ENCODE peak calls at places on chromosomes 7 and 10, in five cellular contexts. One of them, this sample, is unnamed. For H3K9me3 and H3K27me3, the result is how much of the 10 kb centered on the place peaks cover.

GRCh38 chr7:37796134-37796775 is 52.1 kb upstream of the NME8 start:
- DNase-seq in testis: no peak
- DNase-seq in upper lobe of right lung: no peak
- DNase-seq in prostate gland: no peak
- DNase-seq in osteoblast: no peak
- DNase-seq in this sample: no peak

GRCh38 chr7:130904031-130904757 is 170.2 kb upstream of the KLF14 start:
- DNase-seq in testis: no peak
- DNase-seq in upper lobe of right lung: no peak
- DNase-seq in prostate gland: no peak
- DNase-seq in osteoblast: no peak
- DNase-seq in this sample: peak

GRCh38 chr10:90742189-90742588 is 115.7 kb downstream of the HTR7 start:
- DNase-seq in testis: no peak
- DNase-seq in upper lobe of right lung: no peak
- DNase-seq in prostate gland: no peak
- DNase-seq in osteoblast: no peak
- DNase-seq in this sample: no peak

GRCh38 chr10:71840936-71841335 is 10.1 kb downstream of the PSAP start:
- DNase-seq in testis: no peak
- DNase-seq in upper lobe of right lung: no peak
- DNase-seq in prostate gland: no peak
- DNase-seq in osteoblast: peak
- DNase-seq in this sample: no peak

GRCh38 chr10:35386594-35387174 is 50.4 kb downstream of the CCNY start:
- DNase-seq in testis: no peak
- DNase-seq in upper lobe of right lung: no peak
- DNase-seq in prostate gland: no peak
- DNase-seq in osteoblast: no peak
- DNase-seq in this sample: peak

GRCh38 chr10:44569193-44570091 is 184.5 kb upstream of the CXCL12 start:
- DNase-seq in testis: peak
- DNase-seq in upper lobe of right lung: no peak
- DNase-seq in prostate gland: no peak
- DNase-seq in osteoblast: peak
- DNase-seq in this sample: peak

GRCh38 chr7:117872565-117873055 is 631 bp downstream of the CTTNBP2 start:
- DNase-seq in testis: peak
- DNase-seq in upper lobe of right lung: no peak
- DNase-seq in prostate gland: peak
- DNase-seq in osteoblast: peak
- DNase-seq in this sample: peak

GRCh38 chr10:5622186-5622585 is 44.2 kb downstream of the ASB13 start:
- DNase-seq in testis: no peak
- DNase-seq in upper lobe of right lung: no peak
- DNase-seq in prostate gland: no peak
- DNase-seq in osteoblast: no peak
- DNase-seq in this sample: peak

GRCh38 chr10:80468002-80468401 is 13.9 kb downstream of the TSPAN14 start:
- DNase-seq in testis: peak
- DNase-seq in upper lobe of right lung: peak
- DNase-seq in prostate gland: peak
- DNase-seq in osteoblast: peak
- DNase-seq in this sample: peak

GRCh38 chr10:74599676-74600075 is 226.7 kb upstream of the KAT6B start:
- DNase-seq in testis: no peak
- DNase-seq in upper lobe of right lung: no peak
- DNase-seq in prostate gland: no peak
- DNase-seq in osteoblast: no peak
- DNase-seq in this sample: no peak

GRCh38 chr7:83326223-83326622 is 163.5 kb upstream of the PCLO start:
- DNase-seq in testis: no peak
- DNase-seq in upper lobe of right lung: no peak
- DNase-seq in prostate gland: no peak
- DNase-seq in osteoblast: no peak
- DNase-seq in this sample: no peak

GRCh38 chr7:83325083-83325482 is 162.4 kb upstream of the PCLO start:
- DNase-seq in testis: no peak
- DNase-seq in upper lobe of right lung: no peak
- DNase-seq in prostate gland: no peak
- DNase-seq in osteoblast: no peak
- DNase-seq in this sample: no peak

GRCh38 chr7:83324596-83324995 is 161.9 kb upstream of the PCLO start:
- DNase-seq in testis: no peak
- DNase-seq in upper lobe of right lung: no peak
- DNase-seq in prostate gland: no peak
- DNase-seq in osteoblast: no peak
- DNase-seq in this sample: no peak

DNA sequence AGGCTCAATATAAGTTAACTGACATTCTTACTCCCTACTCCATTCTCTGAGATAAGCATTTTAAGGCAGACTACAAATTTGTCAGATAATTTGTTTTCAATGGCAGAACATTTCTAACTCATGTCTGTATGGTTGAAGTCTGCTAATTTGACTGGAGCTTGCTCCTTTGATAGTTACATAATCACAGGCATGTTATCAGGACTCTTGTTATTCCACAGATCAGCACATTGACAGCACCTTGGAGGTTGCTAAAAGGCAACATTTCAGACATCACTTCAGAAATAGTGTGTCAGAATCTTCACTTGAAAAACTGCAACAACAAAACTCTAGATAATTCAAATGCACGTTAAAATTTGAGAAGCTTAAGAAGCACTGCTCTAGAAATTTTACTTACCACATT is 158.3 kb upstream of the PCLO start:
- DNase-seq in testis: no peak
- DNase-seq in upper lobe of right lung: no peak
- DNase-seq in prostate gland: no peak
- DNase-seq in osteoblast: no peak
- DNase-seq in this sample: no peak
- H3K4me3 ChIP-seq in testis: no peak
- H3K4me3 ChIP-seq in upper lobe of right lung: no peak
- H3K4me3 ChIP-seq in prostate gland: no peak
- H3K4me3 ChIP-seq in osteoblast: no peak
- H3K4me3 ChIP-seq in this sample: no peak

DNA sequence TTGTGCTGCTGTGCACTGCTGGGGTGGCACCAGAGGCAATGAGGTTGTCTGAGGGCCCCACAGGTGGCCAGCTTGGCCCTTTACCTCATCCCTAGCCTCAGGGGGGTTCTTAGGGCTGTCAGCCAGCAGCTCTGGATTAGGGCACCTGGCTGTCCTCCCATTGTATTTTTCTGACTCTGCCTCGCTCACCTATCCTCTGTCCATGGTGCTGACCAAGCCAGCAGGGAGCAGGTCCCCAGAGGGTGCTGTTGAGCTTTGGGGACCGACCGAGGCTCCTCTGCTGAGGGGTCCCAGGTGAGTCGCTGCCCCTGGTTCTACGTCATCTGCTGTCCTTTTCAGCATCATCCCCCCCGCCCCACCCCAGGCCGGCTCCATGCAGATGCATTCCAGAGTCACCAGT is 32.1 kb upstream of the ZNF735 start:
- DNase-seq in testis: no peak
- DNase-seq in upper lobe of right lung: no peak
- DNase-seq in prostate gland: no peak
- DNase-seq in osteoblast: no peak
- DNase-seq in this sample: no peak
- H3K9me3 ChIP-seq in testis: under half
- H3K9me3 ChIP-seq in upper lobe of right lung: under half
- H3K9me3 ChIP-seq in prostate gland: under half
- H3K9me3 ChIP-seq in osteoblast: under half
- H3K9me3 ChIP-seq in this sample: under half

GRCh38 chr7:135728136-135728669 is at the start of gene SLC13A4:
- DNase-seq in testis: peak
- DNase-seq in upper lobe of right lung: no peak
- DNase-seq in prostate gland: no peak
- DNase-seq in osteoblast: no peak
- DNase-seq in this sample: no peak
- H3K27me3 ChIP-seq in testis: under half
- H3K27me3 ChIP-seq in upper lobe of right lung: under half
- H3K27me3 ChIP-seq in prostate gland: under half
- H3K27me3 ChIP-seq in osteoblast: under half
- H3K27me3 ChIP-seq in this sample: under half

DNA sequence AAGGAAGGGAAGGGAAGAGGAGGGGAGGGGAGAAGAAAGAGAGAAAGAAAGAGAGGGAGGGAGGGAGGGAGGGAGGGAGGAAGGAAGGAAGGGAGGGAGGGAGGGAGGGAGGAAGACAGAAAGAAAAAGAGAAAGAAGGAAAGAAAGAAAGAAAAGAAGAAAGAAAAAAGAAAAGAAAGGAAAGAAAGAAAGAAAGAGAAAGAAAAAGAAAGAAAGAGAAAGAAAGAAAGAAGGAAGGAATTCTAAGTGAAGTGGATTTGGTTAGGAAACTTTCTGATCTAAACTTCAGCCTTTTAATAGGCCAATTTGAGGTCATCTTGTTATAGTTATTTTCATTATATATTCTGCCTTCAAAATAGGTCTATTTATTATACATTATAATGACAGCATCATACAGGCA is 4.3 kb downstream of the CAV2 start:
- DNase-seq in testis: no peak
- DNase-seq in upper lobe of right lung: no peak
- DNase-seq in prostate gland: no peak
- DNase-seq in osteoblast: no peak
- DNase-seq in this sample: no peak
- H3K4me3 ChIP-seq in testis: no peak
- H3K4me3 ChIP-seq in upper lobe of right lung: no peak
- H3K4me3 ChIP-seq in prostate gland: no peak
- H3K4me3 ChIP-seq in osteoblast: no peak
- H3K4me3 ChIP-seq in this sample: no peak

GRCh38 chr7:31466036-31466435 is 47.9 kb upstream of the ITPRID1 start:
- DNase-seq in testis: no peak
- DNase-seq in upper lobe of right lung: no peak
- DNase-seq in prostate gland: no peak
- DNase-seq in osteoblast: no peak
- DNase-seq in this sample: no peak
- H3K9me3 ChIP-seq in testis: under half
- H3K9me3 ChIP-seq in upper lobe of right lung: under half
- H3K9me3 ChIP-seq in prostate gland: under half
- H3K9me3 ChIP-seq in osteoblast: under half
- H3K9me3 ChIP-seq in this sample: under half

DNA sequence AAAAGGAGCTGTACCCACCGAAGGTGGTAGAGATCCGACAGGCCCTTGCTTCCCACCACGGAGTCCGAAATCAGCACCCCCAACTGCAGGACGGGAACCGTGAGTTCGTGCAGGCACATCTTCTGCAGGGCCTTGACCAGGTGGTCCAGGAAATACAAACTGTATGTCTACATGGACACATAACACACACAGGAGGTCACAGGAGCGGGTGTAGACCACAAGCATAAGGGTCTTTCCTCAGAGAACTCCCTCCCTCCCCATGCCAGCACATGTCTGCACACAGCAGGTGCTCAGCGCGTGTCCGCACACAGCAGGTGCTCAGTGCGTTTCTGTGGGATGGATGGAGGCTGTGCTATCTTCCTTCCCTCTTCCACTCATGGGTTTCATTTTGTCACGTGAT is 69.7 kb downstream of the CFAP46 start:
- DNase-seq in testis: peak
- DNase-seq in upper lobe of right lung: peak
- DNase-seq in prostate gland: no peak
- DNase-seq in osteoblast: peak
- DNase-seq in this sample: no peak
- H3K27me3 ChIP-seq in testis: under half
- H3K27me3 ChIP-seq in upper lobe of right lung: under half
- H3K27me3 ChIP-seq in prostate gland: under half
- H3K27me3 ChIP-seq in osteoblast: under half
- H3K27me3 ChIP-seq in this sample: under half

GRCh38 chr7:114653391-114654088 is 238.9 kb downstream of the FOXP2 start:
- DNase-seq in testis: no peak
- DNase-seq in upper lobe of right lung: no peak
- DNase-seq in prostate gland: no peak
- DNase-seq in osteoblast: no peak
- DNase-seq in this sample: no peak
- H3K4me3 ChIP-seq in testis: no peak
- H3K4me3 ChIP-seq in upper lobe of right lung: no peak
- H3K4me3 ChIP-seq in prostate gland: no peak
- H3K4me3 ChIP-seq in osteoblast: no peak
- H3K4me3 ChIP-seq in this sample: peak

GRCh38 chr7:63887031-63887430 is 111.6 kb upstream of the ZNF722 start:
- DNase-seq in testis: no peak
- DNase-seq in upper lobe of right lung: no peak
- DNase-seq in prostate gland: no peak
- DNase-seq in osteoblast: no peak
- DNase-seq in this sample: no peak
- H3K9me3 ChIP-seq in testis: under half
- H3K9me3 ChIP-seq in upper lobe of right lung: under half
- H3K9me3 ChIP-seq in prostate gland: under half
- H3K9me3 ChIP-seq in osteoblast: under half
- H3K9me3 ChIP-seq in this sample: under half

DNA sequence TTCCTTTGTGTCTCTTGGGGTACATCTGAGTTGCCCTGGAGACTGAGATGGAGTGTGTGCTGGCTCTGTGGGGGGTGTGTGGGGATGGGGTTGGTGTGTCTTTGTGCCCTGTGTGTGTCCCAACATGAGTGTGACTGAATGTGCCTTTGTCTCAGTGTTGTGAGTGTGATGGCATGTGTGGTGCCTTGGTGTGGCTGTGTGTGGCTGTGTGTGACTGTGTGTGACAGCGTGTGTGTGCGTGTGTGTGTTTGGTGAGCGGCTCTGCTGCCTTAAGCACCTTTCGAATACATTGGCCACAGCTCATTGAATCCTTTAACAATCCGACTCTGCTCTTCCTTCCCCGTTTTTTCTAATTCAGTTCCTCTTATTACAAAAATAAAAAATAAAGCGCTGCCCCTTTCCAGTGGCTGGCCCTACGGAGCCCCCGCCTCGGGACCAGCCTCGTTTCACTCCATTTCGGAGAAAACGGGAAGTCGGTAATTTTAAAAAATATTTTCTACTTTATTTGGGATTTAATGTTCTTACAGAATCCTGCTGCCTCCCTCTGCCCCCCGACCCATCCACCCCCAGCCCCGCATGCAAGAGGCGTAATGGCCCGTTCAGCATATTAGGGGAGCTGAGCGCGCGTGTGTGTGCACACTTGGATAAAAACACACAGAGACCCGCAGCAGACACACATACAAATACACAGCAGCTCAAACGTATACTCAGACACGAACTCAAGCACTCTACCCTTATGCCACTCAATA is 35.5 kb downstream of the HIF1AN start:
- DNase-seq in testis: no peak
- DNase-seq in upper lobe of right lung: no peak
- DNase-seq in prostate gland: no peak
- DNase-seq in osteoblast: no peak
- DNase-seq in this sample: no peak
- H3K27me3 ChIP-seq in testis: under half
- H3K27me3 ChIP-seq in upper lobe of right lung: under half
- H3K27me3 ChIP-seq in prostate gland: under half
- H3K27me3 ChIP-seq in osteoblast: half or more
- H3K27me3 ChIP-seq in this sample: under half